ENCODE peak calls at places on chromosomes 5 and 9, in nine cellular contexts. N, F, H, O, Q, A, Y, U and M are unnamed samples.

GRCh38 chr5:83720805-83721431 is at the start of gene HAPLN1:
- DNase-seq in U (no peak), Q (peak), F (no peak), Y (no peak), H (peak), A (peak), O (no peak), N (peak), M (no peak)

GRCh38 chr5:50606179-50606578 is 60.3 kb upstream of the PARP8 start:
- DNase-seq in F (peak), U (no peak), A (no peak), Q (no peak), O (no peak), H (no peak), Y (no peak), N (no peak), M (no peak)

GRCh38 chr9:129989740-129990139 is 53.2 kb downstream of the FNBP1 start:
- DNase-seq in O (no peak), U (peak), H (peak), A (no peak), Q (peak), F (no peak), N (no peak), Y (no peak), M (peak)

GRCh38 chr5:58764199-58764598 is 181.3 kb downstream of the RAB3C start:
- DNase-seq in A (no peak), Y (no peak), Q (peak), F (peak), U (no peak), O (no peak), N (no peak), H (no peak), M (no peak)

GRCh38 chr9:136848393-136849037 is 694 bp upstream of the PHPT1 start:
- DNase-seq in H (no peak), Y (peak), U (peak), O (peak), Q (peak), N (peak), F (peak), A (peak), M (no peak)

GRCh38 chr9:121285835-121286687 is 18.1 kb downstream of the GSN start:
- DNase-seq in F (peak), Y (no peak), U (peak), O (peak), H (peak), A (peak), Q (peak), N (peak), M (peak)

GRCh38 chr9:123239726-123240125 is 28.7 kb downstream of the STRBP start:
- DNase-seq in F (peak), Q (no peak), H (no peak), U (no peak), Y (no peak), O (no peak), A (no peak), N (no peak), M (no peak)

GRCh38 chr5:76471994-76472337 is 68.9 kb downstream of the IQGAP2 start:
- DNase-seq in F (no peak), U (no peak), Q (no peak), H (no peak), A (no peak), O (no peak), N (no peak), Y (no peak), M (no peak)

GRCh38 chr9:75488082-75488713 is 399.9 kb downstream of the OSTF1 start:
- DNase-seq in U (no peak), N (no peak), Y (no peak), H (no peak), A (peak), Q (no peak), F (no peak), O (no peak), M (no peak)

GRCh38 chr9:92141144-92142129 is 26.2 kb upstream of the SPTLC1 start:
- DNase-seq in A (peak), Y (no peak), U (peak), F (peak), H (peak), O (no peak), N (peak), Q (peak), M (peak)

GRCh38 chr9:130870491-130871381 is 25.9 kb downstream of the QRFP start:
- DNase-seq in N (no peak), U (no peak), O (no peak), A (no peak), H (no peak), F (no peak), Q (no peak), Y (no peak), M (no peak)

GRCh38 chr9:117466111-117466510 is 51.3 kb upstream of the ASTN2 start:
- DNase-seq in A (no peak), Y (no peak), N (no peak), O (no peak), H (no peak), Q (no peak), U (no peak), F (no peak), M (no peak)

GRCh38 chr5:17178316-17178715 is 39.1 kb upstream of the BASP1 start:
- DNase-seq in Y (no peak), N (no peak), H (no peak), O (no peak), F (no peak), A (no peak), U (no peak), Q (no peak), M (peak)

DNA sequence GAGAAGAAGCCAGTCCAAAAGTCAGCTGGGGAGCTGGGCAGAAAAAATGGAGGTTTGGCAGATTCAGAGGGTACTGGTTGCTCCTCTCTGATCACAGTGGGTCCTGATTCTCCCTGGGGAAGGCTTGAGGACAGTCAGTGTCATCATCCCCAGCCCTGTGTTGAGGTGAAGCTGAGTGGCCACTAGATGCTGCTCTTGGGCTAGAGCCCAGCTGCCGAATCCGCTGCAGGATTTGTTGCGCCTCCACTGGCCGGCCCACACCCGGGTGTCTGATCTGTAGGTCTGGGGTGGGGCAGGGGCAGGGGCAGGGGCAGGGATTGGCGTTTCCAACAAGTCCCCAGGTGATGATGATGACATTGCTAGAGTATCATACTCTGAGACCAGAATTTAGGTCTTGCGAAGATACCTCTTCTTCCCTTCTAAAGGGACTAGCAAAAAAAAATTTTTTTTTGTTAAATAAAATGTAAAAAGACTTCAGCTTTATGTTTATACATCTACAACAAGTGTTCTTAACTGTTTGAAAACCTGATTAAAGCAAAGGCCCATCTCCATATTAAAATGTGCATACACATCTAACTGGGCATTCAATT is 106.8 kb downstream of the PDE6A start:
- DNase-seq in U (peak), H (peak), Y (peak), F (peak), Q (peak), N (peak), A (peak), O (peak), M (peak)
- TF ChIP-seq CTCF in U (peak), H (peak), Y (peak), F (peak), Q (peak), N (peak), A (peak), O (peak), M (peak)

DNA sequence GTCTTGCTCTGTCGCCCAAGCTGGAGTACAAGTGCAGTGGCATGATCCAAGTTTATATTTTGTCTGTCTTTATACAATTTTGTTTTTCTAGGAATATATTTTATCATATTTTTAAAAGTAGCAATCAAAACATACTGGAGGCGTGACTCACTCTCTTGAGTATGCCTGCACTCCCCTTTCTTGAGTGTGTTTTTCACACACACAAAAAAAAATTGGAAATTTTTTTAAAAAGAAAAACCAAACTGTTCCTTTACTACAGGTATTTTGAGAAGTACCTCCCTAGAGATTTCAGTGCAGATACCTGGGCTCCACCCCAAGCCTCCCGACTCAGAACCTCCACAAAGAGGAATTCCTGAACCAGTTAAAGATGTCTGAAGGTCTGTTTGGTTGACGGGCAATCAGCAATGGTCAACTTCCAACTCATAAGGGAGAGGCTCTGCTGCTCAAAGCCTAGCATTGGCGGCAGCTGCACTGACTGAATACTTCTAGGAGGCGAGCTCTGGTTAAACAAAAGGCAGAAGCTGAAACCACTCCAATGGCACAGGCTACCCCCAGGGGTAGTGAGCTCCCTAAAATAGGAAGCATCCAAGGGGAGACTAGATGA is 27.4 kb downstream of the PDE6A start:
- DNase-seq in Y (no peak), A (no peak), F (peak), Q (peak), U (no peak), N (no peak), O (no peak), H (peak), M (peak)
- H3K4me3 ChIP-seq in Y (no peak), A (no peak), F (no peak), Q (no peak), U (no peak), N (no peak), O (no peak), H (no peak), M (no peak)

GRCh38 chr5:102089883-102090282 is 206.2 kb downstream of the SLCO4C1 start:
- DNase-seq in F (no peak), U (no peak), Q (no peak), A (peak), N (peak), Y (no peak), H (no peak), O (no peak), M (no peak)

GRCh38 chr5:102090770-102091169 is 205.3 kb downstream of the SLCO4C1 start:
- DNase-seq in A (peak), H (peak), Q (no peak), N (peak), Y (no peak), O (peak), F (no peak), U (no peak), M (peak)
- TF ChIP-seq CTCF in A (peak), H (no peak), Q (no peak), N (peak), Y (no peak), O (peak), F (no peak), U (no peak), M (no peak)

GRCh38 chr5:32487008-32487407 is 42.5 kb upstream of the ZFR start:
- DNase-seq in U (no peak), Y (no peak), N (no peak), Q (no peak), O (no peak), H (no peak), F (no peak), A (no peak), M (no peak)

GRCh38 chr5:32487424-32487823 is 42.9 kb upstream of the ZFR start:
- DNase-seq in H (no peak), U (no peak), N (no peak), Q (no peak), O (no peak), F (no peak), Y (no peak), A (no peak), M (no peak)

GRCh38 chr5:32490972-32491557 is 46.5 kb upstream of the ZFR start:
- DNase-seq in F (no peak), H (no peak), U (no peak), A (no peak), Y (no peak), Q (no peak), N (no peak), O (no peak), M (peak)

GRCh38 chr5:32494827-32495226 is 50.3 kb upstream of the ZFR start:
- DNase-seq in N (no peak), Q (no peak), H (no peak), U (no peak), A (no peak), F (no peak), O (no peak), Y (no peak), M (no peak)

GRCh38 chr5:32489791-32490581 is 45.4 kb upstream of the ZFR start:
- DNase-seq in F (peak), N (peak), H (peak), Q (peak), U (peak), O (peak), Y (peak), A (peak), M (peak)
- H3K4me3 ChIP-seq in F (no peak), N (no peak), H (no peak), Q (no peak), U (no peak), O (no peak), Y (no peak), A (no peak), M (no peak)

DNA sequence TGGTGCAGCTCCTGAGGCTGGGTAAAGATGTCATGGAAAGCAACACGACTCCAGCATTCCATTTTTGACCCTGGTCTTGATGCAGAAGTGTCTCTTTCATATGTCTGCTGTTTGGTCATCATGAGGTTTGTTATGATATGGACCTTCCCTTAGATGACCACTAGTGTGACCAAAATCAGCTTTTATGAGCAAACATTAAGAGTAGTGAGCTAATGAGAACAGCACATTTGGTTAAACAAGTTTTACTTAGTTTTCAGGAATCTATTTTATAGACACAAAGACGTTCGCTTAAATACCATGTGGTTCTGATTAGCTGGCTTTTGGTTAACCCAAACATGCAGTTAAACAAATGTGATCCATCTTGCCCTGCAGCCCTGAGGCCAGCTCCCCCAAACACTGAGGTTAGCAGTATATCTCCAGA is 56.7 kb upstream of the ACTBL2 start:
- DNase-seq in A (no peak), Q (no peak), O (no peak), U (peak), H (no peak), Y (no peak), N (no peak), F (no peak), M (no peak)
- TF ChIP-seq CTCF in A (no peak), Q (no peak), O (no peak), U (no peak), H (no peak), Y (no peak), N (no peak), F (no peak), M (no peak)

DNA sequence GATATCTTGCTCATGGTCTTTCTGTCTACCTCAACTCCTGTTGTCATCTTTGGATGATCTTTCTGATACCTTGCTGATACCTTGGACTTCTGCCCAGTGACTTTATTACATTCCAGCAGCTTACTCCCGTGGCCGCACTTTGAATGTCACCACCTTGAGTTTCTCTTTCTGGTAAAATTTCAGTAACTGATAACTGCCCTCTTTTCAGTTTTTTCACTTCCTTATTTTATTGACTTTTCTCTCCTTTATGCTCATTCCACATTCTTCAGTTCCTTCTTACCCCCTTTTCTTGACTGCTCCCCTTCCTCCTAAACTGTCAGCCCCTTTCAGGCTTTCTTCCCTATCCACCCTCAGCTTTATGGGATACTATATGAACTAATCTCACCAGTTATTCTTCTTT is 7.0 kb upstream of the FBXO4 start:
- DNase-seq in U (no peak), O (no peak), Y (no peak), F (no peak), N (no peak), Q (no peak), H (no peak), A (no peak), M (no peak)
- H3K4me3 ChIP-seq in U (no peak), O (no peak), Y (no peak), F (no peak), N (no peak), Q (no peak), H (no peak), A (no peak), M (no peak)